ENCODE peak calls at places on chromosomes 11 and 22, in four cellular contexts. One of them, this sample, is unnamed.

GRCh38 chr22:49371325-49372110 is 456.2 kb downstream of the BRD1 start:
- DNase-seq in HepG2: no peak
- DNase-seq in HEK293T: no peak
- DNase-seq in K562: no peak
- DNase-seq in this sample: peak

GRCh38 chr11:97614571-97614970 is 1224.8 kb downstream of the JRKL start:
- DNase-seq in HepG2: no peak
- DNase-seq in HEK293T: no peak
- DNase-seq in K562: no peak
- DNase-seq in this sample: no peak

GRCh38 chr22:39325392-39325932 is 6.0 kb upstream of the RPL3 start:
- DNase-seq in HEK293T: no peak
- DNase-seq in HepG2: no peak
- DNase-seq in K562: no peak
- DNase-seq in this sample: no peak

GRCh38 chr11:116601734-116602636 is 170.8 kb downstream of the BUD13 start:
- DNase-seq in K562: no peak
- DNase-seq in HEK293T: no peak
- DNase-seq in HepG2: no peak
- DNase-seq in this sample: no peak

GRCh38 chr11:92409956-92410355 is 185.3 kb downstream of the FAT3 start:
- DNase-seq in HepG2: no peak
- DNase-seq in HEK293T: no peak
- DNase-seq in K562: no peak
- DNase-seq in this sample: no peak

GRCh38 chr11:111512296-111513239 is at the start of gene BTG4:
- DNase-seq in HEK293T: no peak
- DNase-seq in K562: peak
- DNase-seq in HepG2: no peak
- DNase-seq in this sample: peak

GRCh38 chr11:125449586-125449985 is 46.5 kb downstream of the FEZ1 start:
- DNase-seq in HEK293T: no peak
- DNase-seq in K562: no peak
- DNase-seq in HepG2: no peak
- DNase-seq in this sample: no peak

GRCh38 chr11:61279934-61280656 is 15.0 kb downstream of the VWCE start:
- DNase-seq in HepG2: no peak
- DNase-seq in K562: no peak
- DNase-seq in HEK293T: no peak
- DNase-seq in this sample: no peak

GRCh38 chr22:21971858-21972275 is 10.7 kb downstream of the TOP3B start:
- DNase-seq in HepG2: no peak
- DNase-seq in K562: no peak
- DNase-seq in HEK293T: no peak
- DNase-seq in this sample: no peak

GRCh38 chr11:6900327-6900999 is 8.2 kb upstream of the OR2D2 start:
- DNase-seq in HepG2: no peak
- DNase-seq in HEK293T: no peak
- DNase-seq in K562: no peak
- DNase-seq in this sample: no peak

GRCh38 chr11:65539401-65540289 is 14.8 kb downstream of the SCYL1 start:
- DNase-seq in HEK293T: no peak
- DNase-seq in HepG2: no peak
- DNase-seq in K562: no peak
- DNase-seq in this sample: peak

GRCh38 chr22:36183446-36183845 is 18.2 kb downstream of the APOL4 start:
- DNase-seq in HepG2: no peak
- DNase-seq in HEK293T: no peak
- DNase-seq in K562: no peak
- DNase-seq in this sample: no peak

GRCh38 chr11:122843281-122844150 is 5.2 kb downstream of the CRTAM start:
- DNase-seq in HEK293T: no peak
- DNase-seq in HepG2: peak
- DNase-seq in K562: no peak
- DNase-seq in this sample: no peak

GRCh38 chr11:73200256-73200655 is 17.8 kb upstream of the P2RY2 start:
- DNase-seq in HEK293T: no peak
- DNase-seq in K562: no peak
- DNase-seq in HepG2: no peak
- DNase-seq in this sample: peak

GRCh38 chr11:61174275-61174674 is 13.0 kb upstream of the VPS37C start:
- DNase-seq in K562: no peak
- DNase-seq in HepG2: no peak
- DNase-seq in HEK293T: no peak
- DNase-seq in this sample: no peak

GRCh38 chr11:46341454-46341853 is 5.8 kb upstream of the DGKZ start:
- DNase-seq in HepG2: no peak
- DNase-seq in HEK293T: no peak
- DNase-seq in K562: no peak
- DNase-seq in this sample: no peak

GRCh38 chr11:62108971-62109391 is 14.8 kb upstream of the INCENP start:
- DNase-seq in HepG2: no peak
- DNase-seq in HEK293T: no peak
- DNase-seq in K562: no peak
- DNase-seq in this sample: no peak

GRCh38 chr11:18699848-18700261 is 1.3 kb downstream of the TMEM86A start:
- DNase-seq in HepG2: no peak
- DNase-seq in HEK293T: no peak
- DNase-seq in K562: no peak
- DNase-seq in this sample: no peak

GRCh38 chr11:102268083-102268984 is 49.0 kb upstream of the BIRC3 start:
- DNase-seq in K562: peak
- DNase-seq in HEK293T: peak
- DNase-seq in HepG2: peak
- DNase-seq in this sample: peak

GRCh38 chr22:43867839-43868652 is 5.7 kb upstream of the SULT4A1 start:
- DNase-seq in HEK293T: peak
- DNase-seq in K562: peak
- DNase-seq in HepG2: no peak
- DNase-seq in this sample: peak

GRCh38 chr11:68812526-68812925 is 29.2 kb downstream of the CPT1A start:
- DNase-seq in HepG2: no peak
- DNase-seq in K562: no peak
- DNase-seq in HEK293T: no peak
- DNase-seq in this sample: no peak

GRCh38 chr11:8225589-8226036 is 38.1 kb downstream of the LMO1 start:
- DNase-seq in K562: peak
- DNase-seq in HepG2: peak
- DNase-seq in HEK293T: peak
- DNase-seq in this sample: peak

GRCh38 chr11:6319001-6319878 is 1.1 kb downstream of the CAVIN3 start:
- DNase-seq in HEK293T: no peak
- DNase-seq in HepG2: no peak
- DNase-seq in K562: no peak
- DNase-seq in this sample: peak

GRCh38 chr11:76632492-76632891 is 38.1 kb downstream of the LRRC32 start:
- DNase-seq in HepG2: no peak
- DNase-seq in K562: no peak
- DNase-seq in HEK293T: no peak
- DNase-seq in this sample: no peak

GRCh38 chr11:83222499-83222898 is 29.0 kb downstream of the ANKRD42 start:
- DNase-seq in K562: no peak
- DNase-seq in HepG2: no peak
- DNase-seq in HEK293T: no peak
- DNase-seq in this sample: no peak

GRCh38 chr22:24772493-24773220 is 1.9 kb downstream of the PIWIL3 start:
- DNase-seq in HEK293T: peak
- DNase-seq in K562: peak
- DNase-seq in HepG2: peak
- DNase-seq in this sample: peak

GRCh38 chr11:112513936-112514716 is 253.5 kb upstream of the PLET1 start:
- DNase-seq in K562: no peak
- DNase-seq in HEK293T: no peak
- DNase-seq in HepG2: no peak
- DNase-seq in this sample: no peak

GRCh38 chr22:36395922-36396321 is 8.2 kb upstream of the MYH9 start:
- DNase-seq in HEK293T: no peak
- DNase-seq in K562: no peak
- DNase-seq in HepG2: peak
- DNase-seq in this sample: no peak

GRCh38 chr11:72471005-72471898 is 36.9 kb upstream of the CLPB start:
- DNase-seq in HepG2: peak
- DNase-seq in HEK293T: peak
- DNase-seq in K562: peak
- DNase-seq in this sample: peak

GRCh38 chr11:93717501-93717900 is 23.8 kb downstream of the TAF1D start:
- DNase-seq in K562: no peak
- DNase-seq in HepG2: no peak
- DNase-seq in HEK293T: no peak
- DNase-seq in this sample: no peak

GRCh38 chr11:75174781-75175370 is 24.0 kb downstream of the SLCO2B1 start:
- DNase-seq in HepG2: no peak
- DNase-seq in HEK293T: no peak
- DNase-seq in K562: no peak
- DNase-seq in this sample: no peak

GRCh38 chr11:2792376-2793250 is 92.8 kb upstream of the KCNQ1OT1 start:
- DNase-seq in HepG2: no peak
- DNase-seq in HEK293T: no peak
- DNase-seq in K562: no peak
- DNase-seq in this sample: peak

GRCh38 chr11:95296621-95297025 is 65.6 kb upstream of the SESN3 start:
- DNase-seq in K562: no peak
- DNase-seq in HEK293T: no peak
- DNase-seq in HepG2: no peak
- DNase-seq in this sample: no peak

GRCh38 chr11:33692013-33692504 is 8.6 kb downstream of the C11orf91 start:
- DNase-seq in K562: no peak
- DNase-seq in HepG2: peak
- DNase-seq in HEK293T: no peak
- DNase-seq in this sample: no peak

GRCh38 chr11:111836766-111837165 is 34.6 kb downstream of the ALG9 start:
- DNase-seq in HEK293T: no peak
- DNase-seq in K562: no peak
- DNase-seq in HepG2: no peak
- DNase-seq in this sample: no peak

GRCh38 chr11:79461144-79461543 is 20.3 kb upstream of the TENM4 start:
- DNase-seq in HEK293T: peak
- DNase-seq in HepG2: peak
- DNase-seq in K562: no peak
- DNase-seq in this sample: no peak

GRCh38 chr11:33622231-33622630 is 78.4 kb downstream of the C11orf91 start:
- DNase-seq in K562: no peak
- DNase-seq in HepG2: no peak
- DNase-seq in HEK293T: no peak
- DNase-seq in this sample: no peak

DNA sequence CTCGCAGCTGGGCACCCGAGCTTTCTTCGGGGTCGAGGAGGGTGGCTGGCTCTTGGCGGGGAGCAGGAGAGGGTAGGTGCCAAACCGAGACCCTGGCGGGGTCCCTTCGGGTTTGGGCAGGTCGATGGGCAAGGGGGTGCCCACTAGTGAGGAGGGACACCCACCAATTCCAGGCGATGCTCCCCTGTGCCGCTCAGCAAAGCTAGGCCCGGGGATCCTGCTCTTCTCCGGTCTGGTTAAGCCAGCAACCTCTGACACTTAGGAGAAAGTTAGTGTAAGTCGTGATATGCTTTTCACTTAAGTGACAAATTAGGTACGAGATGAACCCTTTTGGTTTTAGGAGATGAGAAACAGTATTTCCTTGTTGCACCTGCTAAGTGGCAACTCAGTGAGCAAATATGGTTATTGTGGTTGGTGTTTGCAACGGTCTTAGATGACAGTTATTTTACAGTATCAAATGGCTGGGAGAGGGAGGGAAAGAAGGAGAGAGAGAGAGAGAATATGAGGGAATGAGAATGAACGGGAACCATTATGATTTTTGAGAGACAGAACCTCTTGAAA is 565 bp downstream of the NUCB2 start:
- DNase-seq in K562: no peak
- DNase-seq in HEK293T: no peak
- DNase-seq in HepG2: no peak
- DNase-seq in this sample: no peak
- TF ChIP-seq ELF4 in K562: peak
- TF ChIP-seq ELF4 in HEK293T: no peak
- TF ChIP-seq ELF4 in HepG2: no peak
- TF ChIP-seq ELF4 in this sample: no peak

GRCh38 chr22:41979423-41980250 is 10.4 kb downstream of the SEPTIN3 start:
- DNase-seq in K562: no peak
- DNase-seq in HepG2: no peak
- DNase-seq in HEK293T: no peak
- DNase-seq in this sample: no peak
- TF ChIP-seq ELF4 in K562: no peak
- TF ChIP-seq ELF4 in HepG2: no peak
- TF ChIP-seq ELF4 in HEK293T: no peak
- TF ChIP-seq ELF4 in this sample: no peak

DNA sequence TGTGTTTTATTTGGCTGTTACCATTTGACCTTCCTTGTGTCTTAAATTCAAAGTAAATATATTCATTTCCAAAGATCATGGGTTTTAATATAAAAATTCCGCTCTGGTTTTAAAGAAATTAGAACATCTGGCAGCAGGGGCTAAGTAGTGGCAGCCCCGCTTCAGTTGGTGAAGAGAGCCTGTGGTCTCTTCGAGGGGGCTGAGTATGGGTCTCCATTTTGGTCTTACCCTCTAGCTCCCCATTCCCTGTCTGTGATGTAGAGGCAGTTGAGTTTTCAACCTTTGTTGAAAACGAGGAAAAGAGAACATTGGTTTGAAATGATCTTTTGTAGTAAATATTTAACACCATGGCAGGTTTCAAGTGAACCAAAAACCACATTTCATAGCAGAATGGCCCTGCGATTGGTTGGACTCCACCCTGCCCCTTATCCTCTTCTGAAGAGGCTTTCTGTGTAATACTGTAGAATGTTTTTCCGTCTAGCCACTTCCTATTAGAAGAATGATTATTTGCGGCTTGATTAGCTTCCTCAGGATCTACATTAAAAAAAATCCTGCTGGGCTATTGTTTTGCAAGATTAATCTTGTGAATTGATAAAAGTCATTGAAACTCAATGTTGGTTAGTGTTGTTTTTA is 17.7 kb downstream of the APLP2 start:
- DNase-seq in K562: no peak
- DNase-seq in HepG2: no peak
- DNase-seq in HEK293T: no peak
- DNase-seq in this sample: no peak
- TF ChIP-seq ELF4 in K562: no peak
- TF ChIP-seq ELF4 in HepG2: no peak
- TF ChIP-seq ELF4 in HEK293T: no peak
- TF ChIP-seq ELF4 in this sample: no peak

GRCh38 chr22:33842421-33843094 is 77.7 kb downstream of the LARGE1 start:
- DNase-seq in HEK293T: no peak
- DNase-seq in K562: no peak
- DNase-seq in HepG2: no peak
- DNase-seq in this sample: no peak
- TF ChIP-seq ELF4 in HEK293T: no peak
- TF ChIP-seq ELF4 in K562: no peak
- TF ChIP-seq ELF4 in HepG2: no peak
- TF ChIP-seq ELF4 in this sample: no peak

DNA sequence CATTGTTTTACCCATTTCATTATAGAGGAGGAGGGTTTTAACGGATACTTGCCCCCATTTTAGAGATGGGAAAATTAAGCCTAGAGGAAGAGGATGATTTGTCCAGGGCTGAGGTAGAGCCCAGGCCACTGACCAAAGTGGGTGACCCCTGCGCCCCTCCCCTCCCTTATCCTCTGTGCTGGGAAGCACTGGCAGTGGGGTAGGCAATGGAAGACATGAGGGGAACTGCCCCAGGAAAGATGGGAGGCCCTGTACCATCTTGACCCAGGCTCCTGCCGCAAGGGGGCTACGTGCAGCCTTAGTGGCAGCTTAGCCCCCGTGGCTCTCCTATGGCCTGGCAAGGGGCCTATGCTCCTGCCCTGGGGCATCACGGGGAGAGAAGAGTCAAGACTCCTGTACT is 76.4 kb upstream of the MYOD1 start:
- DNase-seq in K562: no peak
- DNase-seq in HepG2: no peak
- DNase-seq in HEK293T: peak
- DNase-seq in this sample: no peak
- TF ChIP-seq ELF4 in K562: no peak
- TF ChIP-seq ELF4 in HepG2: no peak
- TF ChIP-seq ELF4 in HEK293T: no peak
- TF ChIP-seq ELF4 in this sample: no peak